ENCODE peak calls at places on chromosome 17, in four cellular contexts. P is GM12878, C is SK-N-SH, Q is HepG2. A is an unnamed sample.

GRCh38 chr17:50225693-50226092 is 24.3 kb upstream of the COL1A1 start:
- DNase-seq in C (no peak), P (no peak), Q (no peak), A (no peak)

GRCh38 chr17:78142113-78142861 is 3.9 kb upstream of the C17orf99 start:
- DNase-seq in P (no peak), C (no peak), Q (peak; percentile 65), A (peak; percentile 85)

GRCh38 chr17:8470447-8471047 is 34.9 kb downstream of the NDEL1 start:
- DNase-seq in P (no peak), C (no peak), Q (no peak), A (no peak)

GRCh38 chr17:34252890-34253525 is 2.1 kb upstream of the CCL2 start:
- DNase-seq in Q (no peak), P (no peak), C (no peak), A (no peak)

GRCh38 chr17:81386646-81387234 is 8.5 kb upstream of the BAHCC1 start:
- DNase-seq in C (peak; percentile 73), Q (peak; percentile 45), P (no peak), A (no peak)

GRCh38 chr17:57954421-57955182 is 610 bp downstream of the CUEDC1 start:
- DNase-seq in C (peak; percentile 84), P (no peak), Q (no peak), A (peak; percentile 90)

GRCh38 chr17:79255471-79255870 is 180.8 kb downstream of the ENGASE start:
- DNase-seq in Q (no peak), P (no peak), C (no peak), A (no peak)

GRCh38 chr17:7631398-7632380 is 1.8 kb downstream of the SHBG start:
- DNase-seq in C (peak; percentile 62), P (no peak), Q (peak; percentile 63), A (no peak)

GRCh38 chr17:29591737-29592624 is 951 bp upstream of the ANKRD13B start:
- DNase-seq in P (no peak), C (peak; percentile 96), Q (peak; percentile 74), A (peak; percentile 95)

GRCh38 chr17:31609331-31609730 is 217.9 kb downstream of the RAB11FIP4 start:
- DNase-seq in C (no peak), Q (no peak), P (no peak), A (no peak)

GRCh38 chr17:50482516-50482915 is 3.9 kb downstream of the RSAD1 start:
- DNase-seq in P (peak; percentile 51), Q (peak; percentile 96), C (peak; percentile 88), A (peak; percentile 94)

GRCh38 chr17:80811181-80812105 is 180.2 kb upstream of the CHMP6 start:
- DNase-seq in P (no peak), C (no peak), Q (no peak), A (no peak)

GRCh38 chr17:40852378-40852777 is 14.6 kb downstream of the KRT12 start:
- DNase-seq in C (no peak), Q (no peak), P (no peak), A (no peak)

DNA sequence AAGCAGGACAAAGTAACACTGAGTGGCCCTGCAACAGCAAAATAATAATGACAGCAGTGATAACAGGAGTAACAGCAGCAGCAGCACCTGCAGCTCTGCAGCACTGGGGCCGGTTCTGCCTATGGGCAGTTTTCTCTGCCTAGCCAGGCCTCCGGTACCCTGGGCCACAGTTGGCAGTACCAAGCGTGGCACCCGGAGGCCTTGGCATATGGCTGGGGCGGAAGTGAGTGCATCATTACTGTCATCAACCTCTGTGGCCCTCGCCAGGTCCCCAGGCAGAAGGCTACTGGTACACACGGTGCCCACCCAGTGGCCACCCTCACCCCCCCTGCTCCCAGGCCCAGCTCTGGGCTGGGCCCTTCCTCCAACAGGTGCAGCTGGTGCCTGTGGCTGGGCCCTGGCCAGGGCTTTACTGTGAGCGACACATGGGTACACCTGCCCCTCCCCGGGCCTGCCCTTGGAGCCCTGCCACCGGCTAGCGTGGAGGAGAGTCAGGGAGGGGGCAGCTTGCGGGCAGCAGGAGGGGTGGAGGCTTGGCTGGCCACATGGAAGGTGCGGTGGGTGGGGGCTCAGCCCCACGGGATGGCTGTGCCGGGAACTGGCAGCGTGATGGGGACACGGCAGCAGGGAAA is 3.0 kb downstream of the KCNJ12 start:
- DNase-seq in Q (no peak), P (no peak), C (no peak), A (no peak)
- TF ChIP-seq PBX3 in Q (no peak), P (no peak), C (no peak), A (no peak)

DNA sequence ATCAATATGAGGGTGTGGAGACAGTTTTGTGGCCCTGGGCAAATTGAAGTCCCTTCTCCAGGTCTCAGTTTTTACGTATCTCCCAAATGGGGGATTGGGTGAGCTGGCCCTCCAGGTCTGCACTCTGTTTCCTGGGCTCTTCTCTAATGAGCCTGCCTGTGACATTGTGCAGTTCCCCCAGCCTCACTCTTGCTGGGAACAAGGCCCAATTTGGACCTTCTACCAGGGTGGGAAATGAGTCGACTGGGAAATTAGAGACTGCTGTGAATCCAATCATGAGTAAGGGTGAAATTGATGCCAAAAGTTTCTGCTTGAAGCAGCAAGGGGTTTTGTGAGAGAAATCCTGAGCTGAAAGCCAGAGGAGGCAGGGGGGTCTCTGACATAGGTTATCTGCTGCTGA is 71.5 kb upstream of the KSR1 start:
- DNase-seq in Q (no peak), P (no peak), C (no peak), A (no peak)
- TF ChIP-seq PBX3 in Q (no peak), P (no peak), C (no peak), A (no peak)

DNA sequence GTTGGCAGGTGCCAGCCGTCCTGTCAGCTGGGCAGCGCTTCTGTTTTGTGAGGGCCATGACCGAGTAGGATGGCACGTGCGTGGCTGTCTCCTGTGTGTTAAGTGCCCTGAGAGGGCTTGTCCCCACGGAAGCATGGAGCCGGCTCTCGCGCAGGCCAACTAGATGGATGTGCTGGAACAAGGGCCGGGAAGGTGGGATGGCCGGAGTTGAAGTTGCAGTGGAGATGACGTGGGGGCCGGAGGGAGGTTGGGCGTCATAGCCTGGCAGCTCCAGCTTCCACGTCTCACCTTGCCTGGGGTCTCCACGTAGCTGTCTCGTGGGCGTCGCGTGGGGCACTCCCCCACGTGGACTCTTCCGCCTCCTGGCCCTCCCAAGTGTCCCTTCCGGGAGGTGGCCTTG is 27.7 kb downstream of the TBCD start:
- DNase-seq in P (no peak), C (no peak), Q (no peak), A (no peak)
- TF ChIP-seq PBX3 in P (no peak), C (no peak), Q (no peak), A (no peak)

DNA sequence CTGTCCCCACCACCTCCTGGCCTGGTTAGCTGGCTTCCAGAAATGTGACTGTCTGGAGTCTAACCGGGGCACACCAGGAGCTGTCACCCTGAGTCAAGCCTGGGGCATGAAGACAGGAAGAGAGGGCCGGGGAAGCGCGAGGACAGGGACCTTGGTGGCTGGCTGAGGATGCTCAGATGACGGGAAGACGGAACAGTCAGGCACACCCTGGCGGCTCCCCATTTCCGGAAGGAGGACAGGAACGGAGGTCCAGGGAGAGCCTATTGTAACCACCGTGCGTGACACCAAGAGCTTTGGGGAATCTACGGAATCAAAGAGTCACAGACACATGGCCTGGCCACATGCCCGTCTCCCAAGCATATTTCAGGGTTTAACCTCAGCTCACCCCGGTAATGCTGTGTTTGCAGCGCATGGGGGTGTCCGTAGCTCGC is 51.7 kb downstream of the SDK2 start:
- DNase-seq in C (no peak), Q (no peak), P (no peak), A (no peak)
- TF ChIP-seq PBX3 in C (no peak), Q (no peak), P (no peak), A (no peak)